ENCODE peak calls at places on chromosome 14, in nine cellular contexts. N is C1 segment of cervical spinal cord; R is LHCN-M2; O is right atrium auricular region; X is adrenal gland; U is neuronal stem cell; A is activated CD4-positive, alpha-beta T cell treated with anti-CD3 and anti-CD28 coated beads, Interleukin-2, amount 50 U/mL, for 24 hours; L is IMR-90; Y is left ventricle myocardium inferior. T is an unnamed sample.

GRCh38 chr14:71317385-71318096 is 410.3 kb downstream of the PCNX1 start:
- DNase-seq in O (no peak), Y (no peak), L (no peak), N (no peak), X (peak; percentile 33), R (no peak), A (no peak), U (no peak), T (no peak)

GRCh38 chr14:35750202-35750904 is 58.7 kb downstream of the RALGAPA1 start:
- DNase-seq in A (no peak), N (no peak), X (no peak), Y (no peak), R (no peak), U (no peak), O (no peak), L (no peak), T (no peak)

GRCh38 chr14:65360144-65360784 is 52.3 kb upstream of the FUT8 start:
- DNase-seq in Y (no peak), O (no peak), N (no peak), X (no peak), U (no peak), L (no peak), A (no peak), R (peak; percentile 26), T (no peak)

GRCh38 chr14:51236314-51236713 is 3.7 kb upstream of the TMX1 start:
- DNase-seq in N (no peak), Y (no peak), X (no peak), O (no peak), L (peak; percentile 47), R (peak; percentile 51), A (no peak), U (no peak), T (no peak)

GRCh38 chr14:100117647-100118376 is 41.6 kb downstream of the DEGS2 start:
- DNase-seq in Y (no peak), X (no peak), R (no peak), O (no peak), L (no peak), N (no peak), A (no peak), U (no peak), T (no peak)

GRCh38 chr14:23573384-23573783 is 5.2 kb downstream of the JPH4 start:
- DNase-seq in A (no peak), Y (no peak), L (no peak), U (no peak), R (no peak), N (no peak), O (no peak), X (no peak), T (no peak)

GRCh38 chr14:69637503-69638030 is 26.2 kb downstream of the SUSD6 start:
- DNase-seq in X (peak; percentile 72), N (no peak), A (no peak), R (peak; percentile 30), U (no peak), Y (peak; percentile 46), L (no peak), O (no peak), T (no peak)

GRCh38 chr14:92154283-92154942 is 32.6 kb downstream of the CPSF2 start:
- DNase-seq in R (no peak), L (peak; percentile 21), X (no peak), O (no peak), U (no peak), Y (no peak), N (no peak), A (no peak), T (no peak)

GRCh38 chr14:33916663-33917565 is 34.0 kb downstream of the EGLN3 start:
- DNase-seq in R (no peak), Y (no peak), L (no peak), O (no peak), A (no peak), U (no peak), N (no peak), X (no peak), T (peak; percentile 7)

GRCh38 chr14:68938515-68939423 is 40.3 kb downstream of the ACTN1 start:
- DNase-seq in R (no peak), X (no peak), U (no peak), N (no peak), O (no peak), A (no peak), L (peak; percentile 48), Y (peak; percentile 13), T (peak; percentile 77)

GRCh38 chr14:51554339-51554920 is 97.3 kb upstream of the FRMD6 start:
- DNase-seq in A (no peak), O (no peak), L (peak; percentile 96), Y (no peak), R (peak; percentile 97), X (no peak), U (no peak), N (no peak), T (no peak)

GRCh38 chr14:104593710-104594121 is 10.9 kb downstream of the TMEM179 start:
- DNase-seq in L (no peak), Y (peak; percentile 11), N (no peak), X (no peak), R (no peak), A (no peak), U (no peak), O (no peak), T (no peak)

GRCh38 chr14:80636071-80636470 is 305.5 kb downstream of the CEP128 start:
- DNase-seq in X (no peak), O (no peak), R (no peak), U (no peak), N (no peak), L (peak; percentile 17), A (no peak), Y (no peak), T (no peak)

GRCh38 chr14:51644215-51644969 is 7.3 kb upstream of the FRMD6 start:
- DNase-seq in N (no peak), X (no peak), U (no peak), O (no peak), L (peak; percentile 58), Y (no peak), A (no peak), R (peak; percentile 61), T (no peak)

GRCh38 chr14:52166822-52167221 is 98.0 kb upstream of the NID2 start:
- DNase-seq in A (no peak), O (no peak), L (no peak), Y (no peak), U (no peak), R (no peak), N (no peak), X (no peak), T (no peak)

GRCh38 chr14:91229743-91230200 is 14.7 kb downstream of the GPR68 start:
- DNase-seq in O (no peak), L (peak; percentile 61), X (no peak), A (no peak), N (no peak), U (no peak), Y (no peak), R (peak; percentile 80), T (no peak)

GRCh38 chr14:101097109-101097793 is 193.7 kb upstream of the RTL1 start:
- DNase-seq in U (no peak), N (no peak), O (no peak), Y (no peak), R (no peak), X (no peak), L (no peak), A (no peak), T (no peak)

GRCh38 chr14:40280652-40281051 is 848.4 kb upstream of the FBXO33 start:
- DNase-seq in N (no peak), A (no peak), O (no peak), X (no peak), R (no peak), L (no peak), Y (no peak), U (no peak), T (no peak)

GRCh38 chr14:70045296-70045695 is 143.5 kb downstream of the SLC8A3 start:
- DNase-seq in Y (no peak), O (no peak), X (no peak), A (no peak), U (no peak), L (no peak), N (no peak), R (peak; percentile 32), T (no peak)

GRCh38 chr14:56858422-56858821 is 48.1 kb upstream of the OTX2 start:
- DNase-seq in N (no peak), Y (no peak), A (no peak), O (no peak), X (no peak), L (no peak), U (no peak), R (no peak), T (no peak)

T was measured in body of pancreas.